ENCODE peak calls at places on chromosomes 1 and 21, in four cellular contexts. S is substantia nigra, F is heart right ventricle, V is cardiac muscle cell. R is an unnamed sample.

GRCh38 chr21:36125513-36126121 is 9.3 kb upstream of the CBR3 start:
- DNase-seq in S (no peak), F (no peak), V (peak; percentile 59), R (peak; percentile 69)

GRCh38 chr1:115145221-115145620 is 55.9 kb upstream of the TSPAN2 start:
- DNase-seq in S (no peak), F (no peak), V (no peak), R (no peak)

GRCh38 chr1:56639210-56639609 is 5.9 kb upstream of the PRKAA2 start:
- DNase-seq in S (no peak), F (no peak), V (no peak), R (no peak)

GRCh38 chr1:207499573-207499972 is 3.6 kb downstream of the CR1 start:
- DNase-seq in S (peak; percentile 37), F (peak; percentile 24), V (peak; percentile 70), R (peak; percentile 77)

GRCh38 chr21:31133243-31133830 is 95.1 kb upstream of the KRTAP19-8 start:
- DNase-seq in S (no peak), F (no peak), V (no peak), R (no peak)

GRCh38 chr1:58441699-58442098 is 104.8 kb downstream of the OMA1 start:
- DNase-seq in S (no peak), F (no peak), V (no peak), R (no peak)

GRCh38 chr1:185156321-185156853 is 366 bp downstream of the TRMT1L start:
- DNase-seq in S (no peak), F (no peak), V (no peak), R (no peak)

GRCh38 chr1:916173-917075 is 7.3 kb upstream of the SAMD11 start:
- DNase-seq in S (no peak), F (peak; percentile 6), V (no peak), R (no peak)

GRCh38 chr1:151371744-151372410 is 628 bp downstream of the SELENBP1 start:
- DNase-seq in S (peak; percentile 55), F (peak; percentile 67), V (peak; percentile 37), R (peak; percentile 57)

GRCh38 chr1:214008791-214009612 is 21.2 kb downstream of the PROX1 start:
- DNase-seq in S (no peak), F (no peak), V (no peak), R (no peak)

GRCh38 chr1:150574260-150575071 is 4.9 kb downstream of the MCL1 start:
- DNase-seq in S (no peak), F (no peak), V (no peak), R (no peak)

GRCh38 chr1:208161656-208162375 is 82.4 kb downstream of the PLXNA2 start:
- DNase-seq in S (no peak), F (no peak), V (no peak), R (no peak)

GRCh38 chr1:226870323-226871046 is at the start of gene PSEN2:
- DNase-seq in S (peak; percentile 25), F (peak; percentile 81), V (peak; percentile 77), R (peak; percentile 34)

GRCh38 chr1:153546371-153546770 is 765 bp upstream of the S100A4 start:
- DNase-seq in S (no peak), F (no peak), V (no peak), R (no peak)
- H3K27ac ChIP-seq in S (no peak overlapping the region), F (peak overlapping the region; percentile 84), V (peak overlapping the region; percentile 89), R (no peak overlapping the region)

DNA sequence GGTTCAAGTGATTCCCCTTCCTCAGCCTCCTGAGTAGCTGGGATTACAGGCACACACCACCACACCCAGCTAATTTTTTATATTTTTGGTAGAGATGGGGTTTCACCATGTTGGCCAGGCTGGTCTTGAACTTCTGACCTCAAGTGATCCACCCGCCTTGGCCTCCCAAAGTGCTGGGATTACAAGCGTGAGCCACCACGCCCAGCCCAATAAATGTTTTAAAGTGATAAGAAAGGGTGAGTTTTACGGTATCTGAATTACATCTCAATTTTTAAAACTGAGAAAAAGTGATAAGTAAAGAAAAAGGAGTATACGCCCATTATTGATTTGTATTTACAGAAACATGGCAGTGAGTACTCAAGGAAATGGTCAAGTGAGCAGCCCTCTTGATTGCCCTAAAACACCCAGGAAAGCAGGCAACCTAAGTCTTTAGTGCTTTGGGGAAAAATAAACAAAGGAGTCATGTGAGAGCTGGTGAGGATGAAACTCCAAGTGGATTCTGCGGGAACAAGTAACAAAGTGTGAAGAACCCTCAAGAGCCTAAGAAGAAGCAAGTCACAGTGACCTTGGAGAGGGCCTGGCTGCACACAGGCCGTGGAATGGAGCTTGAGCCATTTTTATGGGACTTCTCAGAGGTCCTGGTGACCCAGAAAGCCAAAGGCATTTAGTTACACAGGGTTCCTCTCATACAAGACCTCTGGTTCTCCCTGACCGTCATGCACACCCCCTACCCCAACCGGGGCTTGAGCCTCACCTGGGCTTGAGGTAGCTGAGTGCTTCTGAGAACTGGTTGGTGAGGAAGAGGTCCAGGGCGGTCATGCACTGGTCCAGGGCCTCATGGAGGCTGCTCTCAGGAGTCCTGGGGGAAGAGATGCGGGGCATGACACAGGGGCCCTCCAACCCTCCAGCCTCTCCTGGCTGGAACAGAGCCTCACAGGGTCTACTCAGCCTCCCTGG is 9.1 kb downstream of the TTC39A start:
- DNase-seq in S (no peak), F (no peak), V (no peak), R (no peak)
- H3K27ac ChIP-seq in S (no peak overlapping the region), F (no peak overlapping the region), V (no peak overlapping the region), R (no peak overlapping the region)

DNA sequence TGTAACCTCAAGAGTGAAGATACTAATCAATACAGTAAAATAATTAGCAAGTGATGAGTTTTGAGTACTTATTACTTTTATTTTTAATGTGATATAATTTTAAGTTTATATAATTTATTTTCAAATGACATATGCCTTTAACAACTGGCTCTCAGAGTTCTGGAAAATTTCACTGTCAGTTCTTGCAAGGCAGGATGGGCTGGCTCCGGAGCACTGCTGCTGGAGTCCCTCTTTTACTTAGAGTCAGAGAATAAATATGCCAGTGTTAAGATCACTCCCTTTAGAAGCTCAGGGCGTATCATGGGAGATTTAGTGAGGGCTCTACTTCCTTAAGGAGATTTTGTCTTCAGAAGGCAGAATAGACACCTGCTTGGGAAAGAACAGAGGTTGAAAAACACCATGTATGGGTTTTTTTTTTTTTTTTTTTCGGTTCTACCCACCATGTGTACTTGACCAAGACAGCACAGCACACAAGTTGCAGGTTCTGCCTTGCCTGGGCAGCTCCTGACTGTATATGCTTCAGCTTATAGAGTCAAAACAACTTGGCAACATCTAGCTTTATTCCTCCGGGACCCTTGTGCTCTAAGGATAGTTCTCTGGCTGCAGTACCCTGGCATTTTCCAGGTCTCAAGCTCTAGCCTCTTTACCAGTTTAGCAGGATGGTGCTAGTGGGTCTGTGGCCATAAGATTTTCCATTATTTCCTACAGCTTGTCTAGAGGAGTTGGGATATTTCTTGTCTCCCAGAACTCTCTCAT is 29.7 kb upstream of the FMOD start:
- DNase-seq in S (no peak), F (no peak), V (no peak), R (no peak)
- H3K27ac ChIP-seq in S (no peak overlapping the region), F (peak overlapping the region; percentile 41), V (no peak overlapping the region), R (peak overlapping the region; percentile 84)

DNA sequence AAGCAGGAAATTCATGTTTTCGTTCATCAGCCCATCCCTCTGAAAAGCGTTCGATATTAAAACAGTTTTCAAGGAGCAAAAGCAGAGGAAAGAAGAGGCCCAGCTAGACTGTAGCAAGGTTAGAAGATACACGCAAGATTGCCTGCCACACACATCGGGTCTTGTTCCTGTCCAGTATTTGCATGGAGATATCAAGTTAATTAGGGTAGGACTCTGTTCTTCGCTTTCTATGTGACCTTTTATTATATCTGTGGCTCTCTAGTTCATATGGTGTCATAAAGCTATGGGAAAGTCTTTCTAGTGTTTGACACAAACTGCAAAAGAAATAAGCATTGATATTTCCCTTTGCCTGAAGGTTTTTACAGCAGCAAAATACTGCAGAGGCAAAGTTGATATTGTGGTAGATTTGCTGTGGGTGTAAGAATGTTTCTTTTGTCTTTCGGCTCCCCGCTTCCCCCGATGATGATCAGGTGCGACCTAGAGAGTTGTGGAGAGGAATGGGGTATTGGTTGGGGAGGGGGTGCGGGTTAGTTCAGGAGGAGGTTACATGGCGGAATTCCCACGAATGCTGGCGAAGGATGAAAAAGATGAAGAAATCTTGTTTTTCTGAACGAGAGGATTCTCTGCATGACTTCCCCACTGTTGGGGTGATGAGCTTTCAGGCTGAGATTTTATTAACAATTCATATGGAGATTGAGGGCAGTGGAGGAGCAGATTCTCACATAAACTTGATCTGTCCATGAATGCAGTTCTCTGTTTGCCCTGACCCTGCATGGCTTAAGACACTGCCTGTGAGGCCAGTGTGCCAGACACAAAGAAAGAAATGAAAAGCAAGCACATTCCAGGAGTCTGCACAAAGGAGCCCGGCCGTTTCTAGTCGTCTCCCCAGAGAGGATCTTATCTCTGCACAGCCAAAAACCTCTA is 550.1 kb downstream of the USP25 start:
- DNase-seq in S (peak; percentile 77), F (no peak), V (peak; percentile 49), R (peak; percentile 23)
- H3K27ac ChIP-seq in S (peak overlapping the region; percentile 79), F (peak overlapping the region; percentile 56), V (peak overlapping the region; percentile 90), R (peak overlapping the region; percentile 86)

GRCh38 chr1:201591348-201591747 is 52.4 kb downstream of the NAV1 start:
- DNase-seq in S (no peak), F (no peak), V (no peak), R (no peak)

GRCh38 chr1:201594575-201595245 is 55.8 kb downstream of the NAV1 start:
- DNase-seq in S (no peak), F (no peak), V (peak; percentile 80), R (no peak)

GRCh38 chr1:201591981-201592380 is 53.1 kb downstream of the NAV1 start:
- DNase-seq in S (no peak), F (no peak), V (no peak), R (no peak)

GRCh38 chr1:201595381-201595780 is 56.5 kb downstream of the NAV1 start:
- DNase-seq in S (no peak), F (no peak), V (no peak), R (no peak)

GRCh38 chr1:201593200-201593828 is 54.4 kb downstream of the NAV1 start:
- DNase-seq in S (no peak), F (no peak), V (no peak), R (no peak)
- H3K27ac ChIP-seq in S (no peak overlapping the region), F (no peak overlapping the region), V (no peak overlapping the region), R (no peak overlapping the region)

GRCh38 chr1:89550995-89551394 is 26.4 kb downstream of the LRRC8B start:
- DNase-seq in S (no peak), F (no peak), V (no peak), R (no peak)

GRCh38 chr1:89552481-89553194 is 28.0 kb downstream of the LRRC8B start:
- DNase-seq in S (no peak), F (no peak), V (no peak), R (no peak)

GRCh38 chr1:89556716-89557442 is 32.2 kb downstream of the LRRC8B start:
- DNase-seq in S (no peak), F (no peak), V (no peak), R (no peak)

GRCh38 chr1:89555550-89555949 is 30.9 kb downstream of the LRRC8B start:
- DNase-seq in S (no peak), F (no peak), V (peak; percentile 12), R (no peak)

GRCh38 chr1:89553195-89553584 is 28.6 kb downstream of the LRRC8B start:
- DNase-seq in S (no peak), F (no peak), V (no peak), R (no peak)
- H3K27ac ChIP-seq in S (no peak overlapping the region), F (no peak overlapping the region), V (no peak overlapping the region), R (no peak overlapping the region)

R was measured in dorsolateral prefrontal cortex.